ENCODE peak calls at places on chromosomes 5 and 9, in ten cellular contexts. T is H7; A is substantia nigra; F is K562; R is immature natural killer cell; C is activated gamma-delta T cell treated with anti-CD3 and anti-CD28 coated beads, Interleukin-2, amount 50 U/mL, for 16 hours; G is stimulated activated CD8-positive, alpha-beta memory T cell treated with anti-CD3 and anti-CD28 coated beads, Interleukin-7, amount 100 ng/mL, for 4 hours; Z is amniotic epithelial cell; W is RWPE1; N is RPMI7951. K is an unnamed sample.
A peak's percentile ranks its signal among the peaks of the same experiment; 100 is the strongest.

GRCh38 chr5:173293817-173294672 is 34.2 kb downstream of the STC2 start:
- DNase-seq in T (peak; percentile 82), A (peak; percentile 45), F (peak; percentile 83), R (peak; percentile 40), C (peak; percentile 37), G (peak; percentile 16), Z (peak; percentile 54), W (peak; percentile 88), N (peak; percentile 77), K (peak; percentile 48)

GRCh38 chr9:136946893-136947891 is 2.1 kb downstream of the C8G start:
- DNase-seq in T (no peak), A (no peak), F (no peak), R (no peak), C (no peak), G (no peak), Z (no peak), W (no peak), N (no peak), K (no peak)

GRCh38 chr5:14153932-14154646 is 10.9 kb downstream of the TRIO start:
- DNase-seq in T (peak; percentile 51), A (no peak), F (no peak), R (no peak), C (no peak), G (no peak), Z (peak; percentile 77), W (peak; percentile 61), N (peak; percentile 75), K (peak; percentile 59)

GRCh38 chr5:2149196-2149541 is 266.4 kb upstream of the IRX4 start:
- DNase-seq in T (peak; percentile 72), A (no peak), F (no peak), R (no peak), C (no peak), G (no peak), Z (no peak), W (peak; percentile 81), N (peak; percentile 79), K (no peak)

GRCh38 chr9:113386571-113387393 is 10.0 kb upstream of the HDHD3 start:
- DNase-seq in T (no peak), A (no peak), F (no peak), R (no peak), C (no peak), G (no peak), Z (no peak), W (no peak), N (no peak), K (peak; percentile 35)

GRCh38 chr5:55316842-55317241 is 9.1 kb downstream of the MTREX start:
- DNase-seq in T (no peak), A (no peak), F (peak; percentile 39), R (no peak), C (no peak), G (no peak), Z (peak; percentile 74), W (no peak), N (no peak), K (no peak)

GRCh38 chr9:100064872-100065581 is 33.8 kb downstream of the ERP44 start:
- DNase-seq in T (no peak), A (no peak), F (no peak), R (no peak), C (no peak), G (no peak), Z (peak; percentile 80), W (peak; percentile 62), N (peak; percentile 43), K (peak; percentile 96)

GRCh38 chr5:80231243-80231642 is 24.6 kb downstream of the SERINC5 start:
- DNase-seq in T (no peak), A (no peak), F (no peak), R (no peak), C (no peak), G (no peak), Z (peak; percentile 15), W (no peak), N (peak; percentile 64), K (no peak)

GRCh38 chr9:134069536-134070399 is 1.9 kb upstream of the BRD3 start:
- DNase-seq in T (peak; percentile 20), A (no peak), F (no peak), R (no peak), C (no peak), G (no peak), Z (no peak), W (no peak), N (no peak), K (no peak)